ENCODE peak calls at places on chromosomes 6 and 20, in six cellular contexts. A is left ventricle myocardium inferior, M is heart right ventricle, K is breast epithelium, I is suprapubic skin, J is HCT116. Z is an unnamed sample.

GRCh38 chr6:7153807-7154206 is 46.0 kb downstream of the RREB1 start:
- DNase-seq in A (no peak), M (no peak), K (no peak), I (no peak), J (no peak), Z (no peak)

GRCh38 chr20:3714092-3714491 is 1.7 kb upstream of the SIGLEC1 start:
- DNase-seq in A (no peak), M (no peak), K (no peak), I (no peak), J (no peak), Z (no peak)

GRCh38 chr6:257031-257725 is 35.1 kb upstream of the DUSP22 start:
- DNase-seq in A (no peak), M (no peak), K (no peak), I (no peak), J (no peak), Z (no peak)

GRCh38 chr6:136593748-136594490 is 43.7 kb upstream of the MAP7 start:
- DNase-seq in A (no peak), M (no peak), K (no peak), I (no peak), J (peak), Z (peak)

GRCh38 chr6:291697-292505 is at the start of gene DUSP22:
- DNase-seq in A (peak), M (peak), K (peak), I (peak), J (peak), Z (peak)

GRCh38 chr20:43909720-43910119 is 4.9 kb upstream of the TOX2 start:
- DNase-seq in A (no peak), M (no peak), K (no peak), I (no peak), J (no peak), Z (no peak)

GRCh38 chr6:7723554-7723953 is 2.3 kb upstream of the BMP6 start:
- DNase-seq in A (no peak), M (no peak), K (no peak), I (no peak), J (no peak), Z (no peak)

GRCh38 chr6:75830959-75831885 is 82.2 kb downstream of the MYO6 start:
- DNase-seq in A (no peak), M (no peak), K (no peak), I (no peak), J (no peak), Z (no peak)

GRCh38 chr20:60749804-60750602 is 502.1 kb upstream of the CDH4 start:
- DNase-seq in A (no peak), M (no peak), K (no peak), I (no peak), J (no peak), Z (no peak)

GRCh38 chr6:149733321-149733720 is 13.0 kb downstream of the NUP43 start:
- DNase-seq in A (no peak), M (no peak), K (no peak), I (no peak), J (no peak), Z (no peak)

GRCh38 chr6:149725785-149726184 is 7.9 kb upstream of the LATS1 start:
- DNase-seq in A (no peak), M (no peak), K (no peak), I (no peak), J (no peak), Z (no peak)

GRCh38 chr6:149727793-149728498 is 10.0 kb upstream of the LATS1 start:
- DNase-seq in A (no peak), M (no peak), K (no peak), I (no peak), J (no peak), Z (no peak)

GRCh38 chr6:149723771-149724417 is 6.0 kb upstream of the LATS1 start:
- DNase-seq in A (no peak), M (no peak), K (no peak), I (no peak), J (peak), Z (no peak)

GRCh38 chr6:149728499-149729234 is 10.8 kb upstream of the LATS1 start:
- DNase-seq in A (no peak), M (no peak), K (no peak), I (no peak), J (no peak), Z (no peak)
- H3K27ac ChIP-seq in A (peak), M (no peak), K (no peak), I (no peak), J (no peak), Z (peak)

DNA sequence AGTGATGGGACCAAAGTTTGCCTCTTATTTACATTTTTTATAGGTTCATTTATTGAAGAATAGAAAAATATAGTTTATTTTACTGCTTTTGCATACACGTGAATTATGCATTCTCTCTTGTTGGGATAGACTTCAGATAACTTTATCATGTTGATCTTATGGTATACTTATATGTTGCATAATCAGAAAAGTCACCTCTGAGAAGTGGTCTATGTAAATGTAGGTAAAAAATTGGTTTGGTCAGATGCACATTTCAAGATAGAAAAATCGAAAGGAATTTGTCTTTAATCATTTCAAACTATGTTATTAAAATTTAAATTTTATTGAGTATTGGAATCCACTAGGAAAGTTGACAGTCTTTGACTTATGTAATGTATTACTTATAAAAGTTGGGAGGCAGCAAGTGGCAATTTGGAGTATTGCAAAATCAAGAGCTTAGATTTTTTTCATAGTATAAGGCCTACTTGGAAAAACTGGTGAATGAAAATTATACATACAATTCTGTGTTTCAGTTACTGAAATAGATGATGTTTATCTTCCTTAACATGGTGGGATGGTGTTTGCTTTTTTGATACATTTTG is 2.4 kb downstream of the PHF3 start:
- DNase-seq in A (no peak), M (no peak), K (no peak), I (no peak), J (no peak), Z (no peak)
- TF ChIP-seq CTCF in A (no peak), M (no peak), K (no peak), I (no peak), J (no peak), Z (no peak)

GRCh38 chr20:25355191-25355590 is 35.4 kb downstream of the ABHD12 start:
- DNase-seq in A (no peak), M (no peak), K (no peak), I (no peak), J (no peak), Z (no peak)
- H3K27ac ChIP-seq in A (no peak), M (no peak), K (no peak), I (no peak), J (no peak), Z (no peak)

DNA sequence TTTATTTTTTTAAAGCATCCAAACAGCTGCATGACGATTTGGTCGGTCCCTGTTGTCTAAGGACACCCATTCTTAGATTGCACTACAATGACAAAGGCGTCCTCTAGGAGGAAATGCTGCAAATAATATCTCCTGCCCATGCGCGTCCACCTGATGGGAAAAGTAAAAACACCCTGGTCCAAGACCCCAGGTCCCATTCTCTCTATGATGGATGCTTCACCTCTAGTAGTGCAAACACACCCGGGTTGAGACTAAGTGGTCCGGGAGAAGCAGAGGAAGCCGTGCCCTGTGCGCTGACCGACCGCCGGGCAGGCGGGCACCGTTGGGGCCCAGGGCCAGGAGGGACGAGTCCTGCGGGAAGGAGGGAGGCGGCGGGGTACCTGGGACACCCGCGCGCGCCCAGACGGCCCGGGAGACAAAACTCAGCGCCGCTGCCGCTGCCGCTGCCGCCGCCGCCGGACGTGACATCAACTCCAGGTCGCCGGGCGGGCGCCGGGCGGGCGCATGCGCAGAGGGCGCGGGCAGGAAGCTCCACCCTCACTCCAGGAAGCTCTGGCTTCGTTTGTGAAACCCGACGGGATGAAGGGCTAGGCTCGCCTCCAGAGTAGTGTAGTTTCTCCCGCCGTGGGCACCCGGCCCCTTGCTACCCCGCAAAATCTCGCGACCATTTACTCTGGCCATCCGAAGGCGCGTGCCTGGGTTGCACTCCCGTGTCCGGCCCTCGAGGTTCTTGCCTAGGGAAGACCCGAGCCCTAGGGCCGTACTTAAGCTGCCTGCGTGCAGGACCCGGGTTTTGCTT is at the start of gene TBC1D7:
- DNase-seq in A (peak), M (peak), K (peak), I (peak), J (peak), Z (peak)
- TF ChIP-seq CTCF in A (peak), M (peak), K (peak), I (no peak), J (no peak), Z (no peak)

Z was measured in left lung.